ENCODE peak calls at places on chromosomes 2 and 18, in seven cellular contexts. Z is cardiac muscle cell, K is neuronal stem cell, W is dorsolateral prefrontal cortex, F is upper lobe of left lung, I is A673, U is GM23248. T is an unnamed sample.

GRCh38 chr2:216315817-216316603 is 56.3 kb downstream of the MARCHF4 start:
- DNase-seq in W (no peak), F (peak; percentile 28), Z (peak; percentile 21), K (peak; percentile 71), I (peak; percentile 45), U (peak; percentile 87), T (no peak)

GRCh38 chr2:167787021-167787420 is 460.4 kb downstream of the STK39 start:
- DNase-seq in W (no peak), F (no peak), U (no peak), K (no peak), Z (no peak), I (no peak), T (no peak)

GRCh38 chr18:32378705-32379104 is 92.0 kb downstream of the GAREM1 start:
- DNase-seq in K (no peak), Z (peak; percentile 73), I (no peak), W (no peak), U (peak; percentile 43), F (no peak), T (no peak)

GRCh38 chr2:128986867-128987268 is 668.2 kb upstream of the HS6ST1 start:
- DNase-seq in I (no peak), W (no peak), K (no peak), U (no peak), F (no peak), Z (no peak), T (no peak)

GRCh38 chr18:59691996-59692395 is 5.2 kb downstream of the CCBE1 start:
- DNase-seq in K (no peak), W (no peak), F (no peak), U (peak; percentile 74), Z (no peak), I (no peak), T (no peak)

GRCh38 chr2:210169871-210170441 is 1.3 kb downstream of the KANSL1L start:
- DNase-seq in U (peak; percentile 92), I (peak; percentile 39), K (no peak), W (no peak), F (no peak), Z (peak; percentile 81), T (no peak)

GRCh38 chr18:12921178-12921577 is 26.6 kb upstream of the SEH1L start:
- DNase-seq in K (no peak), F (no peak), Z (no peak), U (no peak), I (no peak), W (no peak), T (no peak)

GRCh38 chr2:9945596-9945995 is 5.9 kb upstream of the GRHL1 start:
- DNase-seq in F (no peak), W (no peak), I (no peak), K (no peak), Z (no peak), U (no peak), T (no peak)

GRCh38 chr2:127673304-127674069 is 1.8 kb downstream of the LIMS2 start:
- DNase-seq in F (peak; percentile 78), U (peak; percentile 73), I (no peak), W (no peak), K (no peak), Z (no peak), T (no peak)

GRCh38 chr2:18284331-18284730 is 276.1 kb downstream of the RDH14 start:
- DNase-seq in I (no peak), U (peak; percentile 47), Z (peak; percentile 53), F (no peak), K (no peak), W (no peak), T (no peak)

GRCh38 chr2:55511508-55512124 is 7.9 kb upstream of the CFAP36 start:
- DNase-seq in K (peak; percentile 27), I (peak; percentile 64), Z (peak; percentile 66), U (peak; percentile 65), W (no peak), F (no peak), T (no peak)

GRCh38 chr18:74351354-74351753 is 35.7 kb downstream of the C18orf63 start:
- DNase-seq in I (no peak), K (no peak), Z (peak; percentile 61), U (peak; percentile 87), F (no peak), W (no peak), T (no peak)

GRCh38 chr18:59918320-59918755 is 18.5 kb downstream of the PMAIP1 start:
- DNase-seq in K (no peak), U (peak; percentile 64), I (peak; percentile 72), W (no peak), F (no peak), Z (peak; percentile 55), T (peak; percentile 83)

GRCh38 chr2:162711832-162712540 is 126.6 kb downstream of the KCNH7 start:
- DNase-seq in Z (no peak), U (no peak), I (no peak), K (no peak), W (no peak), F (no peak), T (no peak)

GRCh38 chr2:9800639-9800974 is 42.7 kb upstream of the TAF1B start:
- DNase-seq in U (peak; percentile 26), K (no peak), W (no peak), F (no peak), Z (no peak), I (no peak), T (no peak)

GRCh38 chr2:144595686-144596073 is 75.8 kb upstream of the ZEB2 start:
- DNase-seq in U (no peak), F (no peak), I (no peak), Z (no peak), K (no peak), W (no peak), T (no peak)
- H3K4me3 ChIP-seq in U (no peak overlapping the region), F (no peak overlapping the region), I (no peak overlapping the region), Z (no peak overlapping the region), K (no peak overlapping the region), W (peak overlapping the region; percentile 29), T (no peak overlapping the region)

GRCh38 chr18:27894746-27895145 is 282.2 kb downstream of the CDH2 start:
- DNase-seq in K (no peak), I (no peak), Z (no peak), W (no peak), F (no peak), U (no peak), T (no peak)
- H3K4me3 ChIP-seq in K (no peak overlapping the region), I (no peak overlapping the region), Z (no peak overlapping the region), W (no peak overlapping the region), F (no peak overlapping the region), U (no peak overlapping the region), T (no peak overlapping the region)

DNA sequence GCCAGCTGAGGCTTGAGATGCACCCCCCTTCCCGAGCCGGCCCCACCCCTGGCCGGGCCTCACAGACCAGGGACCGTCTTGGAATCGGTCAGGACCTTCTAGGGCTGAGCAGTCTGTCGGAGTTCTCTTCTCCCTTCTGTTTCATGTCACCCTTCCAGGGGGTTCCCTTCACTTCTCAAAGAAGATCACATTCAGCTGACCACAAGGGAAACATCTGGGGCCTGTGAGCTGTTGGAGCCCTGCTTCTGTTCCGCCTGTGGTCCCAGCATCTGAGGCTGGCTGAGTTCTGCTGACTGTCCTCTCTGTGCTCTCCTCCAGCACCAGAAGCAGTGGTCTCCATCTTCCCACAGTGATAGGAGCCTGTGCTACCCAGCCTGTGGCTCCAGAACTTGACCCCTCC is 106.5 kb downstream of the SEPTIN10 start:
- DNase-seq in K (no peak), I (no peak), Z (no peak), U (no peak), F (no peak), W (no peak), T (no peak)
- H3K4me3 ChIP-seq in K (no peak overlapping the region), I (no peak overlapping the region), Z (no peak overlapping the region), U (no peak overlapping the region), F (no peak overlapping the region), W (no peak overlapping the region), T (no peak overlapping the region)

GRCh38 chr2:119522561-119523110 is 1.6 kb downstream of the SCTR start:
- DNase-seq in U (no peak), W (no peak), F (no peak), I (no peak), Z (no peak), K (no peak), T (no peak)

GRCh38 chr2:119521437-119521825 is 2.9 kb downstream of the SCTR start:
- DNase-seq in W (no peak), K (no peak), Z (no peak), F (no peak), U (no peak), I (no peak), T (no peak)

GRCh38 chr2:119523959-119524694 is at the start of gene SCTR:
- DNase-seq in U (no peak), Z (no peak), I (no peak), W (no peak), F (peak; percentile 86), K (peak; percentile 17), T (no peak)

GRCh38 chr2:119525574-119525973 is 1.3 kb upstream of the SCTR start:
- DNase-seq in U (no peak), F (no peak), W (no peak), Z (no peak), K (no peak), I (peak; percentile 97), T (no peak)

GRCh38 chr2:119523383-119523958 is 812 bp downstream of the SCTR start:
- DNase-seq in I (no peak), U (no peak), Z (no peak), K (no peak), W (no peak), F (peak; percentile 46), T (no peak)
- H3K4me3 ChIP-seq in I (peak overlapping the region; percentile 7), U (no peak overlapping the region), Z (peak overlapping the region; percentile 29), K (peak overlapping the region; percentile 76), W (peak overlapping the region; percentile 41), F (peak overlapping the region; percentile 49), T (no peak overlapping the region)

GRCh38 chr2:191316246-191316645 is 71.0 kb downstream of the MYO1B start:
- DNase-seq in Z (no peak), K (no peak), I (no peak), U (peak; percentile 60), F (no peak), W (no peak), T (no peak)

GRCh38 chr2:191319181-191319580 is 74.0 kb downstream of the MYO1B start:
- DNase-seq in Z (no peak), U (peak; percentile 90), I (no peak), F (no peak), K (no peak), W (no peak), T (no peak)

GRCh38 chr2:191320881-191321280 is 75.7 kb downstream of the MYO1B start:
- DNase-seq in W (no peak), K (no peak), Z (no peak), F (no peak), U (peak; percentile 26), I (peak; percentile 55), T (no peak)

GRCh38 chr2:191318037-191318728 is 73.0 kb downstream of the MYO1B start:
- DNase-seq in Z (peak; percentile 71), F (no peak), U (peak; percentile 74), W (no peak), K (no peak), I (peak; percentile 25), T (no peak)

GRCh38 chr2:191318729-191319078 is 73.5 kb downstream of the MYO1B start:
- DNase-seq in Z (peak; percentile 72), W (no peak), U (peak; percentile 79), I (peak; percentile 75), K (peak; percentile 31), F (no peak), T (peak; percentile 78)
- H3K4me3 ChIP-seq in Z (no peak overlapping the region), W (no peak overlapping the region), U (no peak overlapping the region), I (no peak overlapping the region), K (no peak overlapping the region), F (no peak overlapping the region), T (no peak overlapping the region)

GRCh38 chr2:73970268-73970803 is 14.4 kb upstream of the TET3 start:
- DNase-seq in I (no peak), U (no peak), Z (no peak), F (no peak), W (no peak), K (no peak), T (no peak)
- H3K4me3 ChIP-seq in I (no peak overlapping the region), U (no peak overlapping the region), Z (no peak overlapping the region), F (no peak overlapping the region), W (no peak overlapping the region), K (no peak overlapping the region), T (no peak overlapping the region)

T was measured in Peyer's patch.